ENCODE peak calls at places on chromosomes 5 and 9, in five cellular contexts. T is sigmoid colon, Q is cardiac muscle cell, F is lower lobe of right lung, I is heart left ventricle. Y is an unnamed sample.

GRCh38 chr5:133723126-133723525 is 110.8 kb upstream of the FSTL4 start:
- DNase-seq in I (no peak), T (peak; percentile 40), F (no peak), Q (no peak), Y (no peak)

GRCh38 chr5:172868436-172868923 is 34.4 kb downstream of the ERGIC1 start:
- DNase-seq in Q (no peak), T (no peak), F (no peak), I (no peak), Y (no peak)

GRCh38 chr9:135087489-135087791 is at the start of gene OLFM1:
- DNase-seq in T (peak; percentile 86), Q (peak; percentile 74), I (peak; percentile 83), F (peak; percentile 78), Y (peak; percentile 81)

GRCh38 chr5:109784687-109785086 is 95.0 kb downstream of the MAN2A1 start:
- DNase-seq in T (no peak), Q (no peak), F (no peak), I (no peak), Y (no peak)

GRCh38 chr9:77753183-77753582 is 105.1 kb upstream of the GNA14 start:
- DNase-seq in F (no peak), T (no peak), I (no peak), Q (no peak), Y (no peak)

GRCh38 chr5:1801061-1801953 is at the start of gene NDUFS6:
- DNase-seq in I (peak; percentile 89), T (peak; percentile 86), Q (peak; percentile 83), F (peak; percentile 90), Y (peak; percentile 85)

GRCh38 chr5:169020102-169020501 is 280.8 kb downstream of the SLIT3 start:
- DNase-seq in Q (peak; percentile 25), I (no peak), F (no peak), T (no peak), Y (no peak)

GRCh38 chr5:149317281-149318048 is 27.8 kb upstream of the GRPEL2 start:
- DNase-seq in F (no peak), I (no peak), T (no peak), Q (peak; percentile 59), Y (no peak)

GRCh38 chr9:97710356-97711222 is 13.4 kb upstream of the XPA start:
- DNase-seq in T (no peak), F (no peak), I (peak; percentile 50), Q (peak; percentile 83), Y (no peak)

GRCh38 chr5:15693933-15694332 is 194.0 kb downstream of the FBXL7 start:
- DNase-seq in T (no peak), F (no peak), I (no peak), Q (no peak), Y (no peak)

GRCh38 chr5:103433216-103433615 is 129.4 kb downstream of the NUDT12 start:
- DNase-seq in I (no peak), T (no peak), Q (no peak), F (no peak), Y (no peak)

GRCh38 chr9:87882627-87883026 is at the start of gene SPATA31E1:
- DNase-seq in T (no peak), I (no peak), Q (no peak), F (no peak), Y (no peak)

GRCh38 chr9:78365979-78366697 is 69.2 kb downstream of the PSAT1 start:
- DNase-seq in I (no peak), Q (peak; percentile 22), F (no peak), T (no peak), Y (no peak)

GRCh38 chr5:172178301-172179031 is 9.6 kb downstream of the STK10 start:
- DNase-seq in F (no peak), I (no peak), Q (no peak), T (no peak), Y (no peak)

GRCh38 chr5:143213231-143213850 is 190.1 kb downstream of the NR3C1 start:
- DNase-seq in Q (no peak), F (no peak), I (peak; percentile 43), T (peak; percentile 68), Y (no peak)

GRCh38 chr9:117714282-117714681 is 10.1 kb downstream of the TLR4 start:
- DNase-seq in F (no peak), Q (no peak), I (no peak), T (no peak), Y (no peak)

GRCh38 chr5:53406630-53407316 is 73.7 kb upstream of the FST start:
- DNase-seq in I (no peak), T (no peak), Q (no peak), F (no peak), Y (no peak)

GRCh38 chr5:111389390-111390082 is 122.8 kb downstream of the STARD4 start:
- DNase-seq in T (no peak), Q (no peak), F (no peak), I (no peak), Y (no peak)

GRCh38 chr5:144191998-144192397 is 21.3 kb downstream of the KCTD16 start:
- DNase-seq in Q (peak; percentile 21), T (no peak), F (no peak), I (no peak), Y (no peak)

GRCh38 chr9:126885089-126885753 is 24.8 kb downstream of the ZBTB34 start:
- DNase-seq in T (no peak), F (no peak), Q (peak; percentile 45), I (no peak), Y (no peak)

GRCh38 chr5:149745944-149746326 is 15.8 kb downstream of the PPARGC1B start:
- DNase-seq in F (no peak), T (peak; percentile 34), I (no peak), Q (no peak), Y (no peak)

GRCh38 chr5:31453522-31453921 is 78.4 kb downstream of the DROSHA start:
- DNase-seq in I (no peak), T (no peak), F (no peak), Q (no peak), Y (no peak)

GRCh38 chr9:101639785-101640437 is 45.1 kb upstream of the PPP3R2 start:
- DNase-seq in T (no peak), I (no peak), F (no peak), Q (no peak), Y (no peak)

GRCh38 chr9:91427873-91428272 is 4.2 kb upstream of the NFIL3 start:
- DNase-seq in I (no peak), F (no peak), Q (no peak), T (no peak), Y (no peak)

GRCh38 chr9:107340920-107341632 is 58.0 kb downstream of the RAD23B start:
- DNase-seq in F (peak; percentile 81), I (peak; percentile 76), Q (peak; percentile 80), T (peak; percentile 83), Y (peak; percentile 73)

GRCh38 chr5:133753856-133754255 is 141.5 kb upstream of the FSTL4 start:
- DNase-seq in F (no peak), I (no peak), T (no peak), Q (no peak), Y (no peak)

GRCh38 chr5:95880081-95880926 is 57.8 kb upstream of the GLRX start:
- DNase-seq in F (no peak), Q (no peak), T (no peak), I (no peak), Y (no peak)

GRCh38 chr5:61468483-61468865 is 136.4 kb downstream of the ZSWIM6 start:
- DNase-seq in Q (no peak), T (no peak), I (no peak), F (no peak), Y (no peak)

GRCh38 chr5:31635446-31635845 is 3.5 kb upstream of the PDZD2 start:
- DNase-seq in I (no peak), F (no peak), T (no peak), Q (no peak), Y (no peak)

GRCh38 chr9:33320568-33321261 is 30.4 kb downstream of the NFX1 start:
- DNase-seq in I (no peak), T (no peak), F (no peak), Q (no peak), Y (no peak)

GRCh38 chr9:130172858-130173461 is 756 bp downstream of the NCS1 start:
- DNase-seq in I (no peak), T (peak; percentile 81), F (no peak), Q (peak; percentile 40), Y (no peak)

GRCh38 chr9:116737137-116737546 is 50.0 kb downstream of the TRIM32 start:
- DNase-seq in Q (peak; percentile 94), I (peak; percentile 81), T (peak; percentile 74), F (peak; percentile 82), Y (peak; percentile 62)

DNA sequence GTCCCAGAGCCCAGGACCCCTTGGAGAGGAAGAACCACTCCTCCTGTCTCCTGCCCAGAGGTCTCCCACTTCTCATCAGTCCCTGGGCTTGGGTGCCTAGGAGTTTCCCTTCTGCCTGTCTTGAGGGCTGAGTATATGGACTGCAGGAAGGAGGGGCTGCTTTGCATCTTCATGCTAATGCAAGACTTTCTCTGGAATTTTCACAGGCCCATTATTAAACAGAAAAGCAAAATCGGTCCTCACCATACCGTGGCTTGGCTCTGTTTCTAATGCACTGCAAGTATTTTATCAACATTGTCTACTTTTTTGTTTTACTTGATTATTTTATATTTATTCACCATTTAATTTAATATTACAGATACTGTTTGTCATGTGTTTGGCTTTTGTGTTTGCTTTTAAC is 34.5 kb downstream of the TRIO start:
- DNase-seq in I (no peak), F (no peak), Q (no peak), T (no peak), Y (no peak)
- H3K4me1 ChIP-seq in I (peaks cover 42% of the 10 kb centered on the region), F (peaks cover 40% of the 10 kb centered on the region), Q (peaks cover 43% of the 10 kb centered on the region), T (peaks cover 81% of the 10 kb centered on the region), Y (peaks cover 17% of the 10 kb centered on the region)

GRCh38 chr5:39206630-39207319 is 12.6 kb downstream of the FYB1 start:
- DNase-seq in Q (no peak), I (no peak), F (no peak), T (no peak), Y (no peak)
- H3K4me1 ChIP-seq in Q (no peaks in the 10 kb centered on the region), I (no peaks in the 10 kb centered on the region), F (peaks cover 6% of the 10 kb centered on the region), T (no peaks in the 10 kb centered on the region), Y (no peaks in the 10 kb centered on the region)

GRCh38 chr5:10599113-10599512 is 35.2 kb downstream of the ANKRD33B start:
- DNase-seq in I (no peak), F (no peak), Q (no peak), T (no peak), Y (no peak)
- H3K4me1 ChIP-seq in I (peaks cover 42% of the 10 kb centered on the region), F (peaks cover 29% of the 10 kb centered on the region), Q (peaks cover 14% of the 10 kb centered on the region), T (peaks cover 16% of the 10 kb centered on the region), Y (peaks cover 48% of the 10 kb centered on the region)

GRCh38 chr5:151079838-151080619 is 805 bp downstream of the TNIP1 start:
- DNase-seq in F (no peak), T (no peak), I (no peak), Q (no peak), Y (no peak)

GRCh38 chr5:151076616-151077015 is 4.2 kb downstream of the TNIP1 start:
- DNase-seq in I (peak; percentile 20), F (no peak), Q (no peak), T (no peak), Y (no peak)

GRCh38 chr5:151078490-151079262 is 2.2 kb downstream of the TNIP1 start:
- DNase-seq in T (no peak), I (peak; percentile 63), F (no peak), Q (no peak), Y (no peak)

GRCh38 chr5:151075698-151076331 is 5.0 kb downstream of the TNIP1 start:
- DNase-seq in T (no peak), F (peak; percentile 85), I (peak; percentile 40), Q (no peak), Y (no peak)

DNA sequence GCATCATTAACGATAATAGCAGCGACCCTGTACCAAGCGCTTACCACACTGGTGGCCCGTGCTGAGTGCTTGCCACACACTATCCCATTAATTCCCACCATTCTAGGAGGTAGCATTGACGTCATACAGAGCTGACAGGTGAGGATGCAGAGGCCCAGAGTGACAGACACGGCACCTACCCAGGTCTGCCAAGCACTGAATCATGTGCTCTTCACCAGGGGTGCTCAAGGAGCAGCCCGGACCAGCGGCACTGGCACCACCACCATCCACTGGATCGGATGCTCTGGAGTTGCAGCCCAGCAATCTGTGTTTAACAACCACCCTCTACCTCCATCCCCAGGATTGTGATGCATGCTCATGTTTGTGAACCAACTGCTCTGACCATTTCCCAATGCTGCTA is 3.4 kb downstream of the TNIP1 start:
- DNase-seq in T (no peak), Q (no peak), F (no peak), I (peak; percentile 11), Y (no peak)
- H3K4me1 ChIP-seq in T (peaks cover 45% of the 10 kb centered on the region), Q (peaks cover 12% of the 10 kb centered on the region), F (peaks cover 75% of the 10 kb centered on the region), I (peaks cover 59% of the 10 kb centered on the region), Y (peaks cover 66% of the 10 kb centered on the region)